ENCODE peak calls at places on chromosome 1, in nine cellular contexts. A is HT-29; F is activated CD4-positive, alpha-beta T cell treated with anti-CD3 and anti-CD28 coated beads for 4 hours; Q is effector CD4-positive, alpha-beta T cell; L is hippocampal formation; N is endodermal cell; I is cerebellar cortex; K is NCI-H2107; B is heart left ventricle. S is an unnamed sample.

GRCh38 chr1:57471995-57472394 is 48.1 kb upstream of the DAB1 start:
- DNase-seq in A (no peak), L (no peak), I (no peak), B (no peak), K (no peak), F (no peak), Q (no peak), N (no peak), S (no peak)

GRCh38 chr1:172917972-172918371 is 132.8 kb downstream of the TNFSF18 start:
- DNase-seq in N (no peak), Q (no peak), B (no peak), L (no peak), F (no peak), I (no peak), A (no peak), K (no peak), S (peak; percentile 98)

GRCh38 chr1:218351617-218352438 is 6.7 kb downstream of the TGFB2 start:
- DNase-seq in L (no peak), I (no peak), A (no peak), K (no peak), N (peak; percentile 65), B (no peak), Q (no peak), F (peak; percentile 15), S (no peak)

GRCh38 chr1:159815926-159816325 is 10.7 kb upstream of the SLAMF8 start:
- DNase-seq in Q (no peak), B (no peak), N (no peak), K (no peak), F (no peak), I (no peak), L (no peak), A (no peak), S (no peak)

GRCh38 chr1:8681911-8682310 is 135.5 kb downstream of the RERE start:
- DNase-seq in F (no peak), I (no peak), B (no peak), L (no peak), N (no peak), Q (no peak), K (no peak), A (peak; percentile 17), S (no peak)

GRCh38 chr1:10474613-10475507 is at the start of gene PEX14:
- DNase-seq in I (peak; percentile 89), N (peak; percentile 97), Q (peak; percentile 76), L (peak; percentile 71), A (peak; percentile 89), F (peak; percentile 82), B (peak; percentile 88), K (no peak), S (peak; percentile 80)

GRCh38 chr1:67802565-67802964 is 30.7 kb downstream of the GNG12 start:
- DNase-seq in A (no peak), I (no peak), K (no peak), Q (no peak), L (no peak), N (no peak), B (no peak), F (no peak), S (no peak)

GRCh38 chr1:8571200-8571984 is 246.0 kb downstream of the RERE start:
- DNase-seq in Q (no peak), F (no peak), I (no peak), A (peak; percentile 36), B (no peak), K (no peak), L (no peak), N (no peak), S (peak; percentile 45)

GRCh38 chr1:10724948-10725852 is 71.2 kb downstream of the CASZ1 start:
- DNase-seq in Q (no peak), A (no peak), F (no peak), I (peak; percentile 72), K (no peak), L (no peak), N (no peak), B (peak; percentile 71), S (peak; percentile 93)

GRCh38 chr1:115114308-115114707 is 25.0 kb upstream of the TSPAN2 start:
- DNase-seq in N (no peak), I (no peak), L (no peak), K (no peak), B (no peak), Q (no peak), F (no peak), A (peak; percentile 53), S (no peak)

GRCh38 chr1:39648496-39648895 is 9.1 kb upstream of the HEYL start:
- DNase-seq in A (no peak), B (no peak), N (no peak), L (no peak), K (no peak), Q (no peak), I (no peak), F (no peak), S (no peak)

GRCh38 chr1:195899762-195900352 is 708.4 kb downstream of the KCNT2 start:
- DNase-seq in N (no peak), K (no peak), I (no peak), A (no peak), Q (no peak), B (no peak), F (no peak), L (no peak), S (peak; percentile 1)

GRCh38 chr1:39959651-39960333 is 4.8 kb downstream of the MFSD2A start:
- DNase-seq in L (no peak), N (no peak), A (no peak), I (no peak), Q (no peak), B (no peak), K (peak; percentile 99), F (no peak), S (no peak)

GRCh38 chr1:34405266-34405959 is 228.7 kb downstream of the C1orf94 start:
- DNase-seq in L (no peak), Q (no peak), N (no peak), B (no peak), I (no peak), A (no peak), K (no peak), F (no peak), S (no peak)

GRCh38 chr1:147560756-147561472 is 19.6 kb downstream of the BCL9 start:
- DNase-seq in Q (no peak), N (no peak), K (no peak), A (no peak), I (no peak), F (no peak), L (no peak), B (no peak), S (no peak)

GRCh38 chr1:40392206-40392605 is 18.7 kb downstream of the SMAP2 start:
- DNase-seq in F (no peak), A (no peak), Q (no peak), K (no peak), I (no peak), L (peak; percentile 78), B (no peak), N (peak; percentile 56), S (peak; percentile 94)

GRCh38 chr1:217907504-217907903 is 276.4 kb downstream of the SPATA17 start:
- DNase-seq in I (no peak), B (no peak), N (no peak), Q (no peak), F (no peak), K (no peak), A (no peak), L (no peak), S (no peak)

GRCh38 chr1:69673301-69673700 is 105.6 kb downstream of the LRRC7 start:
- DNase-seq in Q (no peak), K (no peak), L (no peak), N (no peak), F (no peak), I (no peak), B (no peak), A (no peak), S (no peak)

GRCh38 chr1:158248122-158248521 is 6.1 kb upstream of the CD1A start:
- DNase-seq in I (no peak), K (no peak), N (no peak), B (no peak), A (no peak), F (peak; percentile 4), L (no peak), Q (peak; percentile 2), S (no peak)

S was measured in AG10803.